ENCODE peak calls at places on chromosomes 13 and 19, in ten cellular contexts. R, G, V, S, E, P, U, W, M and H are unnamed samples.

GRCh38 chr13:97367016-97367415 is 67.0 kb upstream of the RAP2A start:
- DNase-seq in M (no peak), R (no peak), P (no peak), G (peak), U (no peak), S (no peak), V (no peak), W (no peak), E (no peak), H (no peak)

GRCh38 chr19:18506101-18506534 is 15.8 kb downstream of the ELL start:
- DNase-seq in M (no peak), R (no peak), U (no peak), V (no peak), S (no peak), E (no peak), W (no peak), P (no peak), G (no peak), H (no peak)

GRCh38 chr13:33999830-34000605 is 182.1 kb downstream of the RFC3 start:
- DNase-seq in P (no peak), E (no peak), G (no peak), U (no peak), M (no peak), W (no peak), S (no peak), V (no peak), R (no peak), H (no peak)

GRCh38 chr13:93963266-93964131 is 516.0 kb downstream of the DCT start:
- DNase-seq in U (no peak), W (no peak), G (peak), M (no peak), R (no peak), S (no peak), E (no peak), V (peak), P (no peak), H (peak)

GRCh38 chr13:107339209-107339608 is 771.3 kb upstream of the ARGLU1 start:
- DNase-seq in G (no peak), W (no peak), V (peak), R (no peak), P (no peak), M (no peak), U (no peak), E (no peak), S (no peak), H (no peak)

GRCh38 chr13:97043302-97043701 is 49.0 kb upstream of the OXGR1 start:
- DNase-seq in E (no peak), S (no peak), R (no peak), P (no peak), M (no peak), G (peak), U (no peak), V (peak), W (no peak), H (peak)

GRCh38 chr13:91384891-91385290 is 13.5 kb upstream of the GPC5 start:
- DNase-seq in V (no peak), W (no peak), S (no peak), M (no peak), R (no peak), G (no peak), E (no peak), U (no peak), P (no peak), H (no peak)

GRCh38 chr19:56015756-56016155 is 29.2 kb downstream of the NLRP5 start:
- DNase-seq in V (no peak), P (no peak), G (no peak), U (no peak), M (no peak), R (no peak), W (peak), E (no peak), S (no peak), H (no peak)

GRCh38 chr19:18906605-18907519 is 10.9 kb upstream of the CERS1 start:
- DNase-seq in R (peak), S (no peak), V (no peak), W (no peak), U (peak), E (no peak), P (no peak), G (no peak), M (no peak), H (no peak)

GRCh38 chr13:39047560-39047959 is 9.3 kb downstream of the NHLRC3 start:
- DNase-seq in S (no peak), P (no peak), R (no peak), V (no peak), M (no peak), G (no peak), E (no peak), W (peak), U (no peak), H (no peak)

GRCh38 chr19:40674291-40674690 is 16.2 kb downstream of the NUMBL start:
- DNase-seq in V (no peak), U (no peak), S (no peak), E (no peak), G (no peak), R (no peak), P (no peak), M (no peak), W (no peak), H (no peak)

GRCh38 chr13:21541980-21542379 is 62.0 kb downstream of the MICU2 start:
- DNase-seq in M (no peak), G (no peak), P (no peak), W (no peak), V (no peak), E (no peak), R (no peak), U (no peak), S (no peak), H (no peak)